ENCODE peak calls at places on chromosomes 1 and 21, in five cellular contexts. B is AG04450, M is iPS DF 6.9, U is heart left ventricle, R is Peyer's patch. L is an unnamed sample. For H3K9me3, the result is how much of the 10 kb centered on the place peaks cover.

GRCh38 chr1:10939654-10940450 is 72.6 kb upstream of the TARDBP start:
- DNase-seq in M (no peak), B (no peak), U (peak), R (no peak), L (no peak)

GRCh38 chr1:153957744-153958110 is 685 bp downstream of the CRTC2 start:
- DNase-seq in U (no peak), R (peak), M (no peak), B (no peak), L (no peak)

GRCh38 chr1:115927971-115928370 is 48.3 kb upstream of the SLC22A15 start:
- DNase-seq in B (no peak), M (no peak), U (no peak), R (no peak), L (no peak)

GRCh38 chr1:212944209-212944901 is 6.0 kb upstream of the VASH2 start:
- DNase-seq in B (no peak), U (no peak), R (peak), M (no peak), L (no peak)

GRCh38 chr21:29075706-29076447 is 2.4 kb upstream of the CCT8 start:
- DNase-seq in R (no peak), M (no peak), B (no peak), U (no peak), L (no peak)

GRCh38 chr1:12669529-12670068 is 25.7 kb downstream of the AADACL4 start:
- DNase-seq in B (no peak), U (no peak), M (no peak), R (no peak), L (peak)

GRCh38 chr1:212310383-212310782 is 25.2 kb downstream of the PPP2R5A start:
- DNase-seq in M (no peak), U (no peak), B (no peak), R (no peak), L (no peak)

GRCh38 chr1:201552941-201553341 is 14.0 kb downstream of the NAV1 start:
- DNase-seq in M (no peak), B (no peak), U (no peak), R (no peak), L (no peak)

GRCh38 chr1:117794073-117794472 is 135.3 kb downstream of the GDAP2 start:
- DNase-seq in B (no peak), M (no peak), U (no peak), R (no peak), L (no peak)

GRCh38 chr1:38207275-38207674 is 160.7 kb upstream of the POU3F1 start:
- DNase-seq in M (no peak), B (no peak), U (no peak), R (no peak), L (no peak)

GRCh38 chr21:32122082-32122481 is 156.8 kb downstream of the MIS18A start:
- DNase-seq in R (no peak), M (no peak), U (no peak), B (no peak), L (no peak)

GRCh38 chr1:192887426-192887825 is 78.6 kb downstream of the RGS2 start:
- DNase-seq in R (no peak), U (no peak), B (no peak), M (peak), L (no peak)

GRCh38 chr1:206143537-206144155 is 26.5 kb upstream of the AVPR1B start:
- DNase-seq in R (no peak), B (no peak), M (no peak), U (no peak), L (no peak)

GRCh38 chr1:116986531-116987255 is 14.9 kb upstream of the CD101 start:
- DNase-seq in R (no peak), U (no peak), M (no peak), B (no peak), L (no peak)

GRCh38 chr1:10679521-10680220 is 116.8 kb downstream of the CASZ1 start:
- DNase-seq in U (no peak), B (peak), R (no peak), M (peak), L (no peak)

GRCh38 chr1:206469411-206469932 is 804 bp upstream of the IKBKE start:
- DNase-seq in R (peak), U (no peak), B (no peak), M (no peak), L (no peak)

GRCh38 chr1:9871707-9872425 is 38.2 kb downstream of the CTNNBIP1 start:
- DNase-seq in B (no peak), M (no peak), R (no peak), U (peak), L (no peak)

GRCh38 chr21:41065539-41065938 is 102.4 kb upstream of the BACE2 start:
- DNase-seq in B (no peak), U (no peak), M (no peak), R (no peak), L (no peak)

GRCh38 chr1:52002038-52002917 is 11.8 kb upstream of the RAB3B start:
- DNase-seq in B (peak), M (peak), U (no peak), R (no peak), L (no peak)

GRCh38 chr1:31723828-31724359 is 20.1 kb upstream of the COL16A1 start:
- DNase-seq in R (no peak), B (no peak), M (no peak), U (peak), L (no peak)

GRCh38 chr1:39164256-39164655 is 40.2 kb upstream of the MACF1 start:
- DNase-seq in M (no peak), U (no peak), B (no peak), R (no peak), L (no peak)

GRCh38 chr1:59686574-59686973 is 128.2 kb upstream of the HOOK1 start:
- DNase-seq in R (no peak), M (no peak), U (no peak), B (no peak), L (no peak)

GRCh38 chr1:229570891-229571516 is 12.5 kb upstream of the ABCB10 start:
- DNase-seq in B (no peak), U (no peak), R (no peak), M (no peak), L (no peak)

GRCh38 chr21:44736291-44737004 is 25.1 kb upstream of the TSPEAR start:
- DNase-seq in B (no peak), R (no peak), U (no peak), M (no peak), L (no peak)

GRCh38 chr1:84653130-84653680 is 37.1 kb downstream of the SSX2IP start:
- DNase-seq in M (no peak), U (no peak), R (no peak), B (no peak), L (no peak)

GRCh38 chr1:173062156-173062938 is 11.6 kb upstream of the TNFSF18 start:
- DNase-seq in B (peak), R (no peak), M (no peak), U (no peak), L (no peak)

GRCh38 chr1:37887986-37888700 is 28.8 kb upstream of the MTF1 start:
- DNase-seq in M (no peak), B (no peak), R (no peak), U (no peak), L (no peak)

GRCh38 chr21:38306833-38307232 is 50.0 kb downstream of the KCNJ15 start:
- DNase-seq in M (no peak), R (no peak), U (no peak), B (peak), L (no peak)

DNA sequence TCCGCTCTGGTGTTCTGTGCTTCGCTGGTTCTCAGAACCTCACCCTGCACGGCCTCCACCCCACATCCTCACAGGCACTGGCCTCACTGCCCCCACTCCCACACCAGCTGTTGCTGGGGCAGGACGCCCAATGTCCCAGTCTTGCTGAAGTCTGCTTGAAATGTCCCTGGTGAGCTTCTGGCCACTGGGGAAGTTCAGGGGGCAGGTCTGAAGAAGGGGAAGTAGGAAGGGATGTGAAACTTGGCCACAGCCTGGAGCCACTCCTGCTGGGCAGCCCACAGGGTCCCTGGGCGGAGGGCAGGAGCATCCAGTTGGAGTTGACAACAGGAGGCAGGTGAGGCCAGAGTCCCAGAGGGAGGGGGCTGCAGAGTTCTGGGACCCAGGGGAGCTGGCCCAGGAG is at the start of gene C1QA:
- DNase-seq in U (peak), M (no peak), B (no peak), R (no peak), L (peak)
- H3K4me3 ChIP-seq in U (peak), M (no peak), B (no peak), R (no peak), L (peak)

GRCh38 chr1:147077081-147077480 is 95.2 kb downstream of the PRKAB2 start:
- DNase-seq in B (no peak), M (no peak), U (no peak), R (no peak), L (no peak)
- H3K9me3 ChIP-seq in B (under half), M (under half), U (under half), R (under half), L (under half)

GRCh38 chr1:244864253-244865027 is at the start of gene HNRNPU:
- DNase-seq in M (peak), U (peak), B (peak), R (peak), L (peak)

GRCh38 chr1:244863491-244864252 is 671 bp downstream of the HNRNPU start:
- DNase-seq in R (peak), B (no peak), U (peak), M (no peak), L (no peak)

GRCh38 chr1:244865028-244865371 is 657 bp upstream of the HNRNPU start:
- DNase-seq in R (no peak), B (no peak), U (no peak), M (no peak), L (peak)

GRCh38 chr1:244866355-244866754 is 2.0 kb upstream of the HNRNPU start:
- DNase-seq in R (no peak), M (no peak), B (no peak), U (no peak), L (no peak)

DNA sequence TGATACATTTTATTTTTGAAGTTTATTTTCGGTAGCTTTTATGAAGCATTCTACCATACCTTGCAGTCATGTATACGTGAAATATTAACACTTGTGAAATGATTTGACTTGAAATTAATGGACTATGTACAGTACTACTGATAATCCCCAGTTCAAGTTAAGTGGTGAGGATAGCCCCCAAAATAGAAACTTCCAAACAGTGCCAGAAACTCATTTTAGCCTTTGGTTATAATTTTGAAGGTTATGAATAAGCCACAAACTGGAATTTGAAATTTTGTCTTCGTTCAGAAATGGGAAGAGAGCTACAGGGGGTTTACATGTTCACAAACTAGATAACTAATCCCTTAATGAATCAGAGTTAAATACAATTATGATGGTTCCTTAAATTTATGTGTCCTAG is 1.5 kb upstream of the HNRNPU start:
- DNase-seq in M (no peak), R (no peak), B (no peak), U (no peak), L (no peak)
- H3K4me3 ChIP-seq in M (no peak), R (no peak), B (no peak), U (no peak), L (no peak)

GRCh38 chr21:26626187-26626586 is 53.1 kb upstream of the CYYR1 start:
- DNase-seq in U (peak), M (no peak), R (no peak), B (no peak), L (no peak)
- H3K9me3 ChIP-seq in U (under half), M (under half), R (under half), B (under half), L (under half)

DNA sequence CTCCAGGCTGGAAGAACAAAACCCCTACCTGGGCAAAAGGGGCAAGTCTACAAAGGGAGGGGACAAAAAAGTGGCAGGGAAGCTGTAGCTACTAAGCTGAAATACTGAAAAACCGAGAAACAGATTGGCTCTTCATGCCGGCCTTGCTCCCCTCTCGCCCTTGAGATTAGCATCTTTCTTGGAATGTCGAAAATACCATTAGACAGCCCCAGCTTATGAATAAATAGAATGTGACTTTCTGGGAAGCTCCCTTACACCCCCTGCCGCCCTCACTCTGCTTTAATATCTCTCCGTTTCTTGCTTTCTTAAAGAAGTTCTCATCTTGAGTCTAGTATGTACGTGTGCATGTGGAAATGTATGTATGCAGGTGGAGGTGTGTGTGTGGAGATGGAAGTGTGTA is 14.1 kb downstream of the TRAF3IP3 start:
- DNase-seq in R (no peak), B (no peak), M (no peak), U (no peak), L (no peak)
- H3K4me3 ChIP-seq in R (peak), B (no peak), M (no peak), U (no peak), L (no peak)

GRCh38 chr21:15408089-15408488 is 321.7 kb upstream of the USP25 start:
- DNase-seq in B (no peak), R (no peak), M (no peak), U (no peak), L (no peak)
- H3K9me3 ChIP-seq in B (under half), R (under half), M (under half), U (under half), L (under half)

DNA sequence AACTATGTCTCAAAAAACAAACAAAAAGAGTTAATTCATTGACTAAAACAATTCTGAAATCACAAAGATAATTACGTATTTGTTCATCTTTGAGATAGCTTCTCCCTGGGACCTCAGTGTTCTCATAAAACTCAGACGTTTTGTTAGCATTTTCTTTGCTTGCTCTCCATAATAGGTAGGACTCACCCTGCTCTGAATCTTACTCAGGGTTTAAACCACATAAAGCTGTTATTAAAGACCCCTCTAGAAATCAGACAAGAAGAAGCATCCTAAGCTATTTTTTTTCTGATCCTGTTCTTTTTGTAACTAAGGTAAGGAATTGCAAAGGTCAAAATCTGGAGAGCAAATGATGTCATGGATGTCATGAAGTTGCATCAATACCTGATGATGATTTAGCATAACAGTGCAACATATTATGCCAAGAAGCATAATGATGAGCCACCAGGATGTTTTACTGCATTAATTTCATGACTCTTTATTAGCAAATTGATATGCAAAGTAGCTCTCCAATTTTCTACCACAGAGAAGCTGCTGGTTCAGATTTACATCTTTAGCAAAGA is 2.4 kb downstream of the FBXO42 start:
- DNase-seq in R (no peak), B (no peak), U (no peak), M (no peak), L (no peak)
- H3K4me3 ChIP-seq in R (no peak), B (no peak), U (no peak), M (no peak), L (no peak)

GRCh38 chr1:2783069-2783434 is 18.4 kb downstream of the TTC34 start:
- DNase-seq in U (no peak), R (peak), B (no peak), M (no peak), L (peak)
- H3K9me3 ChIP-seq in U (under half), R (under half), B (half or more), M (under half), L (under half)

GRCh38 chr1:155389831-155390230 is 69.1 kb downstream of the RUSC1 start:
- DNase-seq in B (no peak), M (no peak), R (no peak), U (no peak), L (no peak)

GRCh38 chr1:155396874-155397476 is 76.3 kb downstream of the RUSC1 start:
- DNase-seq in U (no peak), B (no peak), R (no peak), M (no peak), L (no peak)

GRCh38 chr1:155392898-155393411 is 72.3 kb downstream of the RUSC1 start:
- DNase-seq in M (no peak), U (no peak), R (no peak), B (no peak), L (no peak)
- H3K4me3 ChIP-seq in M (no peak), U (no peak), R (no peak), B (no peak), L (no peak)